ENCODE peak calls at places on chromosomes 3 and 15, in nine cellular contexts. S, L, T, W, A, G, X, H and B are unnamed samples.

GRCh38 chr3:57087361-57088092 is 27.1 kb downstream of the SPATA12 start:
- DNase-seq in A (no peak), L (no peak), G (no peak), S (no peak), W (no peak), X (no peak), T (no peak), H (no peak), B (no peak)

GRCh38 chr15:91279481-91279880 is 179.4 kb downstream of the SV2B start:
- DNase-seq in A (no peak), L (no peak), W (no peak), G (no peak), H (no peak), X (no peak), S (no peak), T (no peak), B (no peak)

GRCh38 chr3:149273096-149273751 is 51.6 kb upstream of the CP start:
- DNase-seq in X (peak; percentile 36), L (peak; percentile 94), S (peak; percentile 66), W (peak; percentile 85), T (no peak), A (no peak), H (no peak), G (no peak), B (peak; percentile 84)

GRCh38 chr3:37703633-37704032 is 158.0 kb upstream of the CTDSPL start:
- DNase-seq in X (no peak), T (no peak), W (no peak), G (no peak), H (no peak), A (no peak), S (no peak), L (peak; percentile 45), B (no peak)

GRCh38 chr15:82944840-82945239 is 7.7 kb downstream of the HOMER2 start:
- DNase-seq in S (no peak), W (no peak), T (no peak), G (no peak), L (peak; percentile 27), A (no peak), H (no peak), X (no peak), B (no peak)

GRCh38 chr3:79477242-79477641 is 290.6 kb downstream of the ROBO1 start:
- DNase-seq in T (no peak), X (no peak), A (no peak), L (no peak), W (no peak), H (no peak), S (no peak), G (no peak), B (no peak)

GRCh38 chr3:64666171-64666581 is 21.6 kb downstream of the ADAMTS9 start:
- DNase-seq in H (peak; percentile 24), A (no peak), W (no peak), X (no peak), T (no peak), S (no peak), L (no peak), G (no peak), B (no peak)

GRCh38 chr3:52385157-52385556 is 59.7 kb downstream of the SEMA3G start:
- DNase-seq in H (no peak), L (peak; percentile 60), W (peak; percentile 45), G (no peak), A (no peak), S (peak; percentile 54), X (peak; percentile 73), T (no peak), B (peak; percentile 77)

GRCh38 chr15:94306700-94307650 is 75.6 kb downstream of the MCTP2 start:
- DNase-seq in H (no peak), A (no peak), T (no peak), W (no peak), X (no peak), L (no peak), G (no peak), S (peak; percentile 13), B (peak; percentile 19)

GRCh38 chr15:73792429-73792828 is 39.3 kb upstream of the INSYN1 start:
- DNase-seq in G (peak; percentile 69), L (no peak), S (no peak), A (no peak), W (no peak), X (no peak), H (peak; percentile 61), T (no peak), B (no peak)

GRCh38 chr15:63338170-63338569 is 43.5 kb downstream of the CA12 start:
- DNase-seq in L (peak; percentile 66), T (no peak), H (no peak), X (no peak), W (no peak), G (no peak), A (no peak), S (no peak), B (no peak)

GRCh38 chr15:75356006-75356405 is 9.2 kb downstream of the NEIL1 start:
- DNase-seq in H (no peak), W (no peak), A (no peak), T (no peak), S (no peak), L (no peak), X (no peak), G (no peak), B (no peak)

GRCh38 chr3:157700405-157700804 is 197.2 kb upstream of the VEPH1 start:
- DNase-seq in T (no peak), G (no peak), L (peak; percentile 29), H (no peak), X (no peak), S (no peak), A (no peak), W (no peak), B (no peak)

GRCh38 chr15:67839358-67839928 is 402 bp downstream of the RNU6-1 start:
- DNase-seq in X (no peak), H (no peak), L (peak; percentile 71), W (peak; percentile 78), T (no peak), S (no peak), A (peak; percentile 60), G (no peak), B (no peak)

GRCh38 chr15:68218331-68218730 is 11.2 kb downstream of the CLN6 start:
- DNase-seq in A (peak; percentile 11), G (no peak), L (no peak), W (no peak), S (no peak), X (no peak), H (no peak), T (no peak), B (no peak)

GRCh38 chr15:65212097-65212496 is 824 bp upstream of the CILP start:
- DNase-seq in X (no peak), A (peak; percentile 36), T (no peak), G (no peak), H (no peak), L (peak; percentile 28), S (no peak), W (peak; percentile 25), B (peak; percentile 66)

GRCh38 chr15:75123395-75123794 is 78.3 kb upstream of the C15orf39 start:
- DNase-seq in X (no peak), T (no peak), L (peak; percentile 75), S (no peak), W (no peak), A (no peak), H (no peak), G (no peak), B (no peak)

GRCh38 chr3:5456199-5456598 is 268.7 kb downstream of the EDEM1 start:
- DNase-seq in A (no peak), W (no peak), S (no peak), L (no peak), H (no peak), X (no peak), T (no peak), G (no peak), B (peak; percentile 22)

GRCh38 chr3:184262166-184262926 is 993 bp upstream of the CAMK2N2 start:
- DNase-seq in L (no peak), S (no peak), W (no peak), X (peak; percentile 33), T (no peak), A (no peak), H (no peak), G (no peak), B (no peak)

GRCh38 chr3:4825572-4826236 is 153.5 kb upstream of the BHLHE40 start:
- DNase-seq in S (no peak), G (peak; percentile 59), W (peak; percentile 52), H (peak; percentile 69), A (no peak), L (no peak), T (peak; percentile 19), X (no peak), B (no peak)

GRCh38 chr15:75725719-75726607 is 13.3 kb upstream of the CSPG4 start:
- DNase-seq in H (no peak), W (no peak), S (no peak), X (no peak), A (peak; percentile 62), L (no peak), T (no peak), G (peak; percentile 28), B (no peak)

GRCh38 chr3:177538064-177538742 is 340.9 kb upstream of the TBL1XR1 start:
- DNase-seq in G (peak; percentile 56), W (no peak), X (no peak), S (no peak), L (no peak), A (no peak), T (no peak), H (peak; percentile 36), B (no peak)

GRCh38 chr15:81887913-81888312 is 157.9 kb downstream of the MEX3B start:
- DNase-seq in L (peak; percentile 50), W (no peak), A (no peak), T (no peak), X (no peak), H (no peak), G (no peak), S (peak; percentile 13), B (no peak)